ENCODE peak calls at places on chromosomes 16 and 17, in eight cellular contexts. P, E, X, U, Q, I, M and A are unnamed samples.

GRCh38 chr17:66255112-66255511 is 25.9 kb upstream of the APOH start:
- DNase-seq in M (peak), X (peak), Q (peak), I (peak), E (no peak), U (peak), P (peak), A (no peak)

GRCh38 chr16:47523342-47524006 is 62.3 kb downstream of the PHKB start:
- DNase-seq in M (no peak), U (no peak), P (no peak), E (no peak), Q (no peak), X (no peak), I (no peak), A (no peak)

GRCh38 chr16:27429330-27429871 is 27.4 kb downstream of the IL21R start:
- DNase-seq in Q (no peak), I (no peak), X (no peak), P (no peak), M (no peak), E (no peak), U (no peak), A (no peak)

GRCh38 chr16:11901091-11901490 is 14.7 kb downstream of the GSPT1 start:
- DNase-seq in U (peak), M (no peak), P (no peak), X (no peak), I (no peak), Q (no peak), E (no peak), A (no peak)

GRCh38 chr16:61182416-61182815 is 853.8 kb downstream of the CDH8 start:
- DNase-seq in P (no peak), E (no peak), X (no peak), Q (no peak), M (no peak), I (no peak), U (no peak), A (no peak)

GRCh38 chr17:62892870-62893338 is 73.1 kb upstream of the TANC2 start:
- DNase-seq in X (peak), U (peak), E (no peak), I (peak), Q (peak), P (no peak), M (peak), A (no peak)

GRCh38 chr17:79338142-79338541 is 263.5 kb downstream of the ENGASE start:
- DNase-seq in M (no peak), U (no peak), I (no peak), P (peak), X (no peak), E (peak), Q (no peak), A (no peak)

GRCh38 chr17:73552300-73553088 is 91.8 kb downstream of the SDK2 start:
- DNase-seq in E (no peak), X (no peak), Q (no peak), U (no peak), M (no peak), P (no peak), I (no peak), A (no peak)

GRCh38 chr16:50025544-50025931 is 513 bp downstream of the CNEP1R1 start:
- DNase-seq in U (no peak), E (no peak), Q (peak), M (no peak), X (peak), P (peak), I (no peak), A (no peak)

GRCh38 chr16:82135844-82136243 is 34.2 kb downstream of the MPHOSPH6 start:
- DNase-seq in X (no peak), I (no peak), E (no peak), M (no peak), Q (peak), P (no peak), U (no peak), A (no peak)

GRCh38 chr16:15701975-15702970 is 52.2 kb downstream of the NDE1 start:
- DNase-seq in M (peak), U (peak), I (no peak), X (no peak), Q (no peak), E (no peak), P (no peak), A (no peak)

GRCh38 chr17:75707096-75707720 is 14.1 kb upstream of the ITGB4 start:
- DNase-seq in X (peak), M (peak), U (no peak), I (peak), E (no peak), P (no peak), Q (no peak), A (no peak)

GRCh38 chr16:88754912-88755744 is 29.9 kb downstream of the PIEZO1 start:
- DNase-seq in X (no peak), U (peak), I (peak), M (peak), Q (peak), P (no peak), E (peak), A (no peak)

GRCh38 chr17:48791128-48792032 is 25.6 kb downstream of the TTLL6 start:
- DNase-seq in P (peak), X (peak), Q (peak), M (peak), U (peak), I (peak), E (peak), A (peak)

GRCh38 chr17:58318065-58318481 is 10.5 kb downstream of the TSPOAP1 start:
- DNase-seq in I (no peak), P (no peak), E (no peak), Q (no peak), X (no peak), U (no peak), M (no peak), A (peak)

GRCh38 chr17:72501404-72502110 is 380.7 kb downstream of the SOX9 start:
- DNase-seq in M (no peak), I (no peak), X (no peak), U (no peak), P (no peak), E (no peak), Q (no peak), A (no peak)

GRCh38 chr16:53052519-53053501 is at the start of gene CHD9NB:
- DNase-seq in E (no peak), P (no peak), X (peak), U (peak), M (peak), I (peak), Q (peak), A (no peak)

GRCh38 chr16:505479-506245 is 21.9 kb upstream of the CAPN15 start:
- DNase-seq in E (no peak), Q (no peak), X (no peak), M (no peak), P (no peak), U (no peak), I (no peak), A (no peak)

GRCh38 chr16:53817117-53817516 is 113.2 kb downstream of the FTO start:
- DNase-seq in U (peak), M (peak), P (no peak), E (no peak), Q (peak), I (no peak), X (peak), A (no peak)

GRCh38 chr16:29230671-29231091 is 175.8 kb downstream of the NPIPB11 start:
- DNase-seq in M (no peak), X (peak), U (peak), P (peak), E (peak), Q (no peak), I (no peak), A (peak)

GRCh38 chr17:4510615-4510941 is 11.9 kb downstream of the SPNS2 start:
- DNase-seq in I (no peak), E (no peak), Q (no peak), U (no peak), P (no peak), M (no peak), X (no peak), A (no peak)

GRCh38 chr17:74445156-74445555 is 13.3 kb downstream of the GPRC5C start:
- DNase-seq in X (no peak), M (no peak), E (no peak), Q (no peak), I (no peak), U (no peak), P (no peak), A (no peak)

GRCh38 chr17:46013502-46014165 is 14.6 kb downstream of the STH start:
- DNase-seq in X (peak), U (peak), P (no peak), Q (no peak), I (no peak), M (peak), E (no peak), A (no peak)

GRCh38 chr17:49741009-49741691 is 22.8 kb downstream of the FAM117A start:
- DNase-seq in X (peak), I (no peak), Q (no peak), E (no peak), P (no peak), U (peak), M (peak), A (no peak)

GRCh38 chr17:11284811-11285210 is 43.8 kb downstream of the SHISA6 start:
- DNase-seq in E (no peak), X (no peak), P (no peak), M (no peak), Q (no peak), U (no peak), I (no peak), A (no peak)

GRCh38 chr16:89216315-89217137 is 977 bp upstream of the ZNF778 start:
- DNase-seq in M (peak), I (peak), X (peak), Q (peak), P (peak), E (peak), U (peak), A (peak)

GRCh38 chr16:58679763-58680162 is 4.8 kb downstream of the SLC38A7 start:
- DNase-seq in Q (no peak), U (no peak), P (no peak), X (no peak), M (no peak), I (no peak), E (no peak), A (no peak)

GRCh38 chr16:67939507-67940435 is 3.1 kb upstream of the PSMB10 start:
- DNase-seq in P (no peak), E (no peak), M (no peak), U (no peak), X (no peak), Q (no peak), I (no peak), A (no peak)

DNA sequence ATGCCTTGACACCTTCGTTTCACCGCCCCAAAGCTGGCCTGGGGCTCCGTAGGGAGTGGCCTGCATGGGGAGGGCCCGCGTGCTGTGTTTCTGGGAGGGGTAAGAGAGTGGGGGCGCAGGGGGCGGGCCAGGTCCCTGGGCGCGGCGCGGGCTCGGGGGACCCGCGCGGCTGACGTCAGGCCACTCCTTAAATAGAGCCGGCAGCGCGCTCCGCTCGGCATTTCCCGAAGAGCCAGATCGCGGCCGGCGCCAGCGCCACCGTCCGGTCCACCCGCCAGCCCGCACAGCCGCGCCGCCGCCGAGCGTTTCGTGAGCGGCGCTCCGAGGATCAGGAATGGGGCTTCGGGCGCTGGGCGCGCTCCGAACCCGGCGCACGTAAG is at the start of gene HS3ST2:
- DNase-seq in E (peak), U (no peak), I (no peak), Q (peak), P (peak), X (no peak), M (peak), A (peak)
- TF ChIP-seq CTCF in E (no peak), U (no peak), I (no peak), Q (peak), P (no peak), X (no peak), M (no peak), A (no peak)

GRCh38 chr17:63948521-63948920 is 16.4 kb upstream of the CD79B start:
- DNase-seq in X (no peak), I (no peak), P (no peak), Q (no peak), E (no peak), M (no peak), U (no peak), A (no peak)

GRCh38 chr17:63949576-63950250 is 17.6 kb upstream of the CD79B start:
- DNase-seq in X (no peak), Q (no peak), P (no peak), M (no peak), U (no peak), I (no peak), E (no peak), A (no peak)

GRCh38 chr17:63954402-63955063 is 18.2 kb downstream of the SCN4A start:
- DNase-seq in Q (no peak), P (no peak), X (no peak), M (no peak), U (no peak), I (no peak), E (no peak), A (no peak)

GRCh38 chr17:63947711-63948330 is 15.7 kb upstream of the CD79B start:
- DNase-seq in U (no peak), I (no peak), M (no peak), E (no peak), X (no peak), Q (no peak), P (no peak), A (no peak)

GRCh38 chr17:63950940-63951907 is 19.1 kb upstream of the CD79B start:
- DNase-seq in E (peak), P (peak), I (peak), M (no peak), U (no peak), Q (peak), X (no peak), A (no peak)
- TF ChIP-seq CTCF in E (peak), P (peak), I (peak), M (peak), U (no peak), Q (peak), X (peak), A (no peak)

GRCh38 chr17:21239680-21240374 is 13.4 kb downstream of the NATD1 start:
- DNase-seq in E (peak), I (no peak), X (peak), U (peak), Q (no peak), P (peak), M (peak), A (no peak)
- TF ChIP-seq CTCF in E (peak), I (peak), X (peak), U (peak), Q (peak), P (peak), M (peak), A (peak)

DNA sequence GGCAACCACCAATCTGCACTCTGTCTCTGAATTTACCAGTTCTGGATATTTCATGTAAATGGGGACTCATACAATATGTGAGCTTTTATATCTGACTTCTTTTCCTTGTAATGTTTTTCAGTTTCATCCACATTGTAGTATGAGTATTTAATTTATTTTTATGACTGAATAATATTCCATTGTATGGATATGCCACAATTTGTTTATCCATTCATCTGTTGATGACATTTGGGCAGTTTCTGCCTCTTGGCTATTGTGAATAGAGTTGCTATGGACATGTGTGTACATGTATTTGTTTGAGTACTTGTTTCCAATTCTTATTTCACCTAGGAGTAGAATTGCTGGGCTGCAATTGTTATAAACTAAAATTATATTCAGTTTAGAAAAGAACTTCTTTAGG is 126.9 kb downstream of the MRTFB start:
- DNase-seq in X (no peak), I (no peak), Q (no peak), P (no peak), M (no peak), E (no peak), U (no peak), A (no peak)
- TF ChIP-seq CTCF in X (no peak), I (no peak), Q (no peak), P (no peak), M (no peak), E (no peak), U (no peak), A (no peak)

GRCh38 chr16:48523415-48524204 is 86.4 kb downstream of the N4BP1 start:
- DNase-seq in M (no peak), I (no peak), E (no peak), U (no peak), P (no peak), Q (no peak), X (no peak), A (no peak)

GRCh38 chr16:48526058-48526957 is 83.7 kb downstream of the N4BP1 start:
- DNase-seq in I (peak), M (no peak), U (no peak), P (no peak), Q (peak), E (peak), X (no peak), A (no peak)

GRCh38 chr16:48525201-48526057 is 84.6 kb downstream of the N4BP1 start:
- DNase-seq in X (no peak), Q (no peak), E (no peak), M (no peak), P (no peak), I (no peak), U (no peak), A (no peak)

GRCh38 chr16:48524348-48525200 is 85.4 kb downstream of the N4BP1 start:
- DNase-seq in P (no peak), X (no peak), M (no peak), I (no peak), U (no peak), Q (peak), E (no peak), A (no peak)

GRCh38 chr16:48526958-48527331 is 83.0 kb downstream of the N4BP1 start:
- DNase-seq in E (no peak), Q (no peak), M (no peak), P (no peak), I (no peak), U (no peak), X (no peak), A (no peak)
- TF ChIP-seq CTCF in E (no peak), Q (no peak), M (no peak), P (no peak), I (no peak), U (no peak), X (no peak), A (no peak)

DNA sequence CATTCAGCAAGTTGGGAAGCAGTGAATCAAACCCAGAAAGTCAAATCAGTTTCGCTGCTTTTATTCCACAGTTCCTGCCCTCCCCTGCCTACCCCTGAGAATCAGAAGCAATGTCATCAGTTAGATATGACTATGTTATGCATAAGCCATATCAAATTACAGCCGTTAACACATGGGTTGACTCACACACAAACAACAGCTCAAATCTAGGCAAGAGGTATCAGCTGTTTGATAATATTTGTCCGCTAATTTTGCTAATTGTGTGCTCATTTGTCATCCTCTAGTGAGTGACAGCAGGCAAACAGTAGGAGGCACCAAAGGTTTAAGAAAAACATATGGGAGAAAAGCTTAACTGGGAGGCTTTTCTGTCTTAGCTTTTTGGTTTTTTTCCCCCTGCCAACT is 327.4 kb upstream of the CCL2 start:
- DNase-seq in I (no peak), Q (no peak), U (peak), P (peak), M (no peak), X (no peak), E (no peak), A (no peak)
- TF ChIP-seq CTCF in I (no peak), Q (peak), U (no peak), P (no peak), M (no peak), X (no peak), E (no peak), A (no peak)